ENCODE peak calls at places on chromosomes 4 and X, in six cellular contexts. I is kidney, U is choroid plexus epithelial cell, Y is suprapubic skin, T is upper lobe of right lung, D is GM06990. J is an unnamed sample.

GRCh38 chrX:134520860-134521390 is 61.0 kb downstream of the HPRT1 start:
- DNase-seq in I (no peak), U (peak; percentile 81), Y (no peak), T (no peak), D (no peak), J (peak; percentile 41)

GRCh38 chrX:37627602-37628001 is 56.1 kb downstream of the LANCL3 start:
- DNase-seq in I (no peak), U (no peak), Y (no peak), T (no peak), D (no peak), J (no peak)

GRCh38 chrX:39020051-39020669 is 218.9 kb downstream of the MID1IP1 start:
- DNase-seq in I (no peak), U (no peak), Y (no peak), T (no peak), D (no peak), J (no peak)

GRCh38 chr4:95013236-95013635 is 255.5 kb downstream of the BMPR1B start:
- DNase-seq in I (no peak), U (peak; percentile 66), Y (no peak), T (no peak), D (no peak), J (no peak)

GRCh38 chr4:103996059-103996458 is 276.3 kb upstream of the TACR3 start:
- DNase-seq in I (no peak), U (peak; percentile 1), Y (no peak), T (no peak), D (no peak), J (no peak)

GRCh38 chr4:15400911-15401671 is 26.7 kb upstream of the C1QTNF7 start:
- DNase-seq in I (peak; percentile 85), U (peak; percentile 90), Y (peak; percentile 80), T (peak; percentile 84), D (no peak), J (peak; percentile 84)

GRCh38 chr4:2427383-2428334 is 8.9 kb downstream of the CFAP99 start:
- DNase-seq in I (peak; percentile 61), U (no peak), Y (no peak), T (peak; percentile 57), D (no peak), J (no peak)

GRCh38 chrX:53715336-53715924 is 28.9 kb upstream of the HUWE1 start:
- DNase-seq in I (no peak), U (peak; percentile 14), Y (no peak), T (no peak), D (peak; percentile 41), J (no peak)

GRCh38 chr4:149910177-149910576 is 94.5 kb upstream of the IQCM start:
- DNase-seq in I (no peak), U (no peak), Y (no peak), T (no peak), D (no peak), J (no peak)

GRCh38 chrX:145178268-145178667 is 69.0 kb upstream of the SPANXN1 start:
- DNase-seq in I (no peak), U (no peak), Y (no peak), T (no peak), D (no peak), J (no peak)

GRCh38 chr4:139875456-139875855 is 209.8 kb downstream of the MGST2 start:
- DNase-seq in I (no peak), U (no peak), Y (no peak), T (no peak), D (no peak), J (no peak)

GRCh38 chr4:16238304-16238703 is 12.0 kb upstream of the TAPT1 start:
- DNase-seq in I (no peak), U (peak; percentile 5), Y (no peak), T (no peak), D (no peak), J (no peak)

GRCh38 chr4:86939737-86940141 is 4.9 kb downstream of the AFF1 start:
- DNase-seq in I (no peak), U (no peak), Y (no peak), T (no peak), D (peak; percentile 80), J (no peak)

GRCh38 chrX:53089224-53089842 is 4.6 kb upstream of the KANTR start:
- DNase-seq in I (no peak), U (peak; percentile 80), Y (peak; percentile 67), T (no peak), D (no peak), J (peak; percentile 46)

GRCh38 chr4:163109967-163110366 is 56.7 kb downstream of the NAF1 start:
- DNase-seq in I (no peak), U (no peak), Y (no peak), T (no peak), D (no peak), J (no peak)

GRCh38 chr4:93368968-93369367 is 459.6 kb upstream of the ATOH1 start:
- DNase-seq in I (no peak), U (no peak), Y (no peak), T (no peak), D (no peak), J (no peak)

GRCh38 chr4:39664828-39665731 is 26.4 kb upstream of the SMIM14 start:
- DNase-seq in I (no peak), U (peak; percentile 64), Y (no peak), T (no peak), D (no peak), J (peak; percentile 43)

GRCh38 chr4:107835409-107835808 is 10.7 kb downstream of the SGMS2 start:
- DNase-seq in I (no peak), U (no peak), Y (no peak), T (no peak), D (no peak), J (peak; percentile 21)

GRCh38 chr4:152696764-152697250 is 17.0 kb upstream of the TMEM154 start:
- DNase-seq in I (no peak), U (peak; percentile 82), Y (no peak), T (no peak), D (peak; percentile 81), J (no peak)

GRCh38 chr4:16761031-16761430 is 137.4 kb downstream of the LDB2 start:
- DNase-seq in I (no peak), U (no peak), Y (no peak), T (no peak), D (no peak), J (no peak)

GRCh38 chrX:6292599-6292998 is 63.9 kb upstream of the NLGN4X start:
- DNase-seq in I (no peak), U (no peak), Y (no peak), T (no peak), D (no peak), J (no peak)

GRCh38 chr4:85681194-85681803 is 206.3 kb downstream of the ARHGAP24 start:
- DNase-seq in I (no peak), U (peak; percentile 99), Y (peak; percentile 65), T (no peak), D (no peak), J (peak; percentile 91)

GRCh38 chr4:13980317-13980716 is 352.8 kb upstream of the BOD1L1 start:
- DNase-seq in I (no peak), U (peak; percentile 95), Y (no peak), T (no peak), D (no peak), J (peak; percentile 94)

GRCh38 chrX:295136-295535 is 14.0 kb downstream of the PLCXD1 start:
- DNase-seq in I (peak; percentile 64), U (no peak), Y (peak; percentile 36), T (peak; percentile 36), D (no peak), J (no peak)

GRCh38 chr4:184441461-184442392 is 32.6 kb downstream of the IRF2 start:
- DNase-seq in I (no peak), U (no peak), Y (no peak), T (no peak), D (no peak), J (no peak)

GRCh38 chr4:3786196-3786869 is 20.1 kb downstream of the ADRA2C start:
- DNase-seq in I (peak; percentile 53), U (no peak), Y (no peak), T (no peak), D (no peak), J (no peak)
- TF ChIP-seq CTCF in I (peak; percentile 46), U (no peak), Y (no peak), T (no peak), D (no peak), J (peak; percentile 31)

GRCh38 chr4:88215351-88215750 is 56.9 kb upstream of the ABCG2 start:
- DNase-seq in I (no peak), U (peak; percentile 8), Y (no peak), T (no peak), D (no peak), J (no peak)

GRCh38 chr4:88208146-88208545 is 49.7 kb upstream of the ABCG2 start:
- DNase-seq in I (no peak), U (no peak), Y (no peak), T (no peak), D (no peak), J (no peak)

GRCh38 chr4:88216395-88216794 is 58.0 kb upstream of the ABCG2 start:
- DNase-seq in I (no peak), U (no peak), Y (no peak), T (no peak), D (no peak), J (no peak)

GRCh38 chr4:88211473-88212252 is 53.2 kb upstream of the ABCG2 start:
- DNase-seq in I (no peak), U (peak; percentile 62), Y (no peak), T (no peak), D (peak; percentile 20), J (peak; percentile 48)

GRCh38 chr4:88212253-88212561 is 53.8 kb upstream of the ABCG2 start:
- DNase-seq in I (no peak), U (no peak), Y (no peak), T (no peak), D (no peak), J (no peak)
- TF ChIP-seq CTCF in I (no peak), U (no peak), Y (no peak), T (no peak), D (no peak), J (peak; percentile 54)

GRCh38 chr4:8319061-8319460 is 49.5 kb downstream of the HTRA3 start:
- DNase-seq in I (no peak), U (no peak), Y (no peak), T (no peak), D (no peak), J (no peak)

GRCh38 chr4:8321220-8321619 is 51.7 kb downstream of the HTRA3 start:
- DNase-seq in I (no peak), U (no peak), Y (no peak), T (no peak), D (no peak), J (no peak)

GRCh38 chr4:8318509-8318908 is 49.0 kb downstream of the HTRA3 start:
- DNase-seq in I (no peak), U (no peak), Y (no peak), T (no peak), D (no peak), J (no peak)

GRCh38 chr4:8319731-8320385 is 50.3 kb downstream of the HTRA3 start:
- DNase-seq in I (peak; percentile 89), U (peak; percentile 27), Y (peak; percentile 38), T (peak; percentile 61), D (no peak), J (no peak)

DNA sequence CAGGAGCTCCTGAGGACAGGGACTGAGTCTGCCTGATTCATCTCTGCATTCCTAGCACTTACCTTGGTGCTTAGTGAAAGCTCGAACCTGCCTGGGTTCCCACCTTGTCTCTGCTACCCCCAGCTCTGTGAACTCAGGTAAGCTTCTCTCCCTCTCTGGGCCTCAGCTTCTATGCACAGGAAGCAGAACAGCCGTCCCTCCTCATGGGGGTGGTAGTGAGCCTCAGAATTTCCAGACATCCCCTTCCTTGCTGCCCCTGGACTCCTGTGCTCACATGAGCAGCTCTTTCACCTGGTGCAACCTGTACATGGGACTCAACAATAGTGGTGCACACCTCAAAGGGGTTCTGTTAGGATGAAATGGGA is 50.8 kb downstream of the HTRA3 start:
- DNase-seq in I (no peak), U (peak; percentile 35), Y (peak; percentile 22), T (peak; percentile 35), D (no peak), J (no peak)
- TF ChIP-seq CTCF in I (peak; percentile 33), U (peak; percentile 58), Y (no peak), T (no peak), D (peak; percentile 43), J (peak; percentile 35)

GRCh38 chrX:32408389-32408788 is 803.0 kb downstream of the DMD start:
- DNase-seq in I (no peak), U (peak; percentile 13), Y (no peak), T (no peak), D (no peak), J (no peak)
- TF ChIP-seq CTCF in I (no peak), U (peak; percentile 12), Y (no peak), T (no peak), D (peak; percentile 34), J (no peak)

J was measured in HFFc6.